ENCODE peak calls at places on chromosomes 4 and X, in six cellular contexts. One of them, this sample, is unnamed.

GRCh38 chr4:53490965-53491622 is 100.2 kb downstream of the LNX1 start:
- DNase-seq in AG09309: peak; percentile 94
- DNase-seq in amniotic stem cell: peak; percentile 68
- DNase-seq in COR-L47: peak; percentile 2
- DNase-seq in stimulated activated CD8-positive, alpha-beta memory T cell treated with anti-CD3 and anti-CD28 coated beads, Interleukin-2, amount 100 ng/mL, for 48 hours: no peak
- DNase-seq in ACHN: peak; percentile 41
- DNase-seq in this sample: peak; percentile 69

GRCh38 chr4:152999376-153000067 is 63.4 kb downstream of the FHDC1 start:
- DNase-seq in AG09309: no peak
- DNase-seq in amniotic stem cell: no peak
- DNase-seq in COR-L47: no peak
- DNase-seq in stimulated activated CD8-positive, alpha-beta memory T cell treated with anti-CD3 and anti-CD28 coated beads, Interleukin-2, amount 100 ng/mL, for 48 hours: no peak
- DNase-seq in ACHN: no peak
- DNase-seq in this sample: no peak

GRCh38 chrX:45710081-45710801 is 509.6 kb upstream of the DIPK2B start:
- DNase-seq in AG09309: peak; percentile 93
- DNase-seq in amniotic stem cell: peak; percentile 78
- DNase-seq in COR-L47: no peak
- DNase-seq in stimulated activated CD8-positive, alpha-beta memory T cell treated with anti-CD3 and anti-CD28 coated beads, Interleukin-2, amount 100 ng/mL, for 48 hours: peak; percentile 28
- DNase-seq in ACHN: peak; percentile 80
- DNase-seq in this sample: peak; percentile 25

GRCh38 chr4:113116414-113117345 is 67.2 kb downstream of the ANK2 start:
- DNase-seq in AG09309: no peak
- DNase-seq in amniotic stem cell: no peak
- DNase-seq in COR-L47: peak; percentile 69
- DNase-seq in stimulated activated CD8-positive, alpha-beta memory T cell treated with anti-CD3 and anti-CD28 coated beads, Interleukin-2, amount 100 ng/mL, for 48 hours: no peak
- DNase-seq in ACHN: peak; percentile 28
- DNase-seq in this sample: no peak

GRCh38 chr4:79949186-79949585 is 123.8 kb downstream of the ANTXR2 start:
- DNase-seq in AG09309: no peak
- DNase-seq in amniotic stem cell: no peak
- DNase-seq in COR-L47: peak; percentile 18
- DNase-seq in stimulated activated CD8-positive, alpha-beta memory T cell treated with anti-CD3 and anti-CD28 coated beads, Interleukin-2, amount 100 ng/mL, for 48 hours: no peak
- DNase-seq in ACHN: no peak
- DNase-seq in this sample: no peak

GRCh38 chr4:138199568-138200235 is 42.4 kb downstream of the SLC7A11 start:
- DNase-seq in AG09309: no peak
- DNase-seq in amniotic stem cell: no peak
- DNase-seq in COR-L47: no peak
- DNase-seq in stimulated activated CD8-positive, alpha-beta memory T cell treated with anti-CD3 and anti-CD28 coated beads, Interleukin-2, amount 100 ng/mL, for 48 hours: no peak
- DNase-seq in ACHN: peak; percentile 36
- DNase-seq in this sample: peak; percentile 81

GRCh38 chr4:136078971-136079370 is 1453.3 kb downstream of the PCDH18 start:
- DNase-seq in AG09309: no peak
- DNase-seq in amniotic stem cell: no peak
- DNase-seq in COR-L47: no peak
- DNase-seq in stimulated activated CD8-positive, alpha-beta memory T cell treated with anti-CD3 and anti-CD28 coated beads, Interleukin-2, amount 100 ng/mL, for 48 hours: no peak
- DNase-seq in ACHN: no peak
- DNase-seq in this sample: no peak

GRCh38 chr4:148843625-148844024 is 401.4 kb upstream of the NR3C2 start:
- DNase-seq in AG09309: no peak
- DNase-seq in amniotic stem cell: no peak
- DNase-seq in COR-L47: no peak
- DNase-seq in stimulated activated CD8-positive, alpha-beta memory T cell treated with anti-CD3 and anti-CD28 coated beads, Interleukin-2, amount 100 ng/mL, for 48 hours: no peak
- DNase-seq in ACHN: no peak
- DNase-seq in this sample: no peak

GRCh38 chr4:57154191-57154590 is 44.0 kb upstream of the IGFBP7 start:
- DNase-seq in AG09309: no peak
- DNase-seq in amniotic stem cell: peak; percentile 42
- DNase-seq in COR-L47: no peak
- DNase-seq in stimulated activated CD8-positive, alpha-beta memory T cell treated with anti-CD3 and anti-CD28 coated beads, Interleukin-2, amount 100 ng/mL, for 48 hours: no peak
- DNase-seq in ACHN: no peak
- DNase-seq in this sample: no peak

GRCh38 chr4:156146581-156146980 is 192.9 kb upstream of the CTSO start:
- DNase-seq in AG09309: no peak
- DNase-seq in amniotic stem cell: no peak
- DNase-seq in COR-L47: peak; percentile 78
- DNase-seq in stimulated activated CD8-positive, alpha-beta memory T cell treated with anti-CD3 and anti-CD28 coated beads, Interleukin-2, amount 100 ng/mL, for 48 hours: no peak
- DNase-seq in ACHN: no peak
- DNase-seq in this sample: no peak

GRCh38 chr4:154349829-154350228 is 141.8 kb downstream of the DCHS2 start:
- DNase-seq in AG09309: no peak
- DNase-seq in amniotic stem cell: no peak
- DNase-seq in COR-L47: no peak
- DNase-seq in stimulated activated CD8-positive, alpha-beta memory T cell treated with anti-CD3 and anti-CD28 coated beads, Interleukin-2, amount 100 ng/mL, for 48 hours: no peak
- DNase-seq in ACHN: peak; percentile 15
- DNase-seq in this sample: peak; percentile 18

GRCh38 chrX:103817502-103817901 is 14.6 kb downstream of the RAB9B start:
- DNase-seq in AG09309: no peak
- DNase-seq in amniotic stem cell: peak; percentile 6
- DNase-seq in COR-L47: no peak
- DNase-seq in stimulated activated CD8-positive, alpha-beta memory T cell treated with anti-CD3 and anti-CD28 coated beads, Interleukin-2, amount 100 ng/mL, for 48 hours: no peak
- DNase-seq in ACHN: peak; percentile 37
- DNase-seq in this sample: no peak

GRCh38 chr4:53788011-53788410 is 196.7 kb upstream of the LNX1 start:
- DNase-seq in AG09309: no peak
- DNase-seq in amniotic stem cell: no peak
- DNase-seq in COR-L47: no peak
- DNase-seq in stimulated activated CD8-positive, alpha-beta memory T cell treated with anti-CD3 and anti-CD28 coated beads, Interleukin-2, amount 100 ng/mL, for 48 hours: no peak
- DNase-seq in ACHN: no peak
- DNase-seq in this sample: no peak

GRCh38 chr4:159770398-159770797 is 667.5 kb downstream of the RAPGEF2 start:
- DNase-seq in AG09309: no peak
- DNase-seq in amniotic stem cell: no peak
- DNase-seq in COR-L47: no peak
- DNase-seq in stimulated activated CD8-positive, alpha-beta memory T cell treated with anti-CD3 and anti-CD28 coated beads, Interleukin-2, amount 100 ng/mL, for 48 hours: no peak
- DNase-seq in ACHN: no peak
- DNase-seq in this sample: no peak

GRCh38 chr4:47824844-47825243 is 13.0 kb downstream of the CORIN start:
- DNase-seq in AG09309: no peak
- DNase-seq in amniotic stem cell: no peak
- DNase-seq in COR-L47: no peak
- DNase-seq in stimulated activated CD8-positive, alpha-beta memory T cell treated with anti-CD3 and anti-CD28 coated beads, Interleukin-2, amount 100 ng/mL, for 48 hours: no peak
- DNase-seq in ACHN: no peak
- DNase-seq in this sample: no peak

This sample was measured in A549.